ENCODE peak calls at places on chromosomes 16 and 17, in six cellular contexts. K is A549, D is K562, R is SK-N-SH, A is GM12878, I is HepG2. L is an unnamed sample.

GRCh38 chr16:54361246-54361645 is 74.7 kb upstream of the IRX3 start:
- DNase-seq in K (no peak), D (no peak), R (no peak), A (no peak), I (no peak), L (no peak)

GRCh38 chr17:55448681-55449080 is 27.0 kb upstream of the MMD start:
- DNase-seq in K (no peak), D (no peak), R (no peak), A (no peak), I (no peak), L (peak; percentile 75)

GRCh38 chr17:10197362-10197720 is 1.1 kb downstream of the GAS7 start:
- DNase-seq in K (no peak), D (no peak), R (no peak), A (no peak), I (no peak), L (no peak)

GRCh38 chr16:73173396-73173795 is 125.5 kb upstream of the ZFHX3 start:
- DNase-seq in K (no peak), D (no peak), R (no peak), A (no peak), I (no peak), L (no peak)

GRCh38 chr17:17146791-17147406 is 59.2 kb downstream of the PLD6 start:
- DNase-seq in K (peak; percentile 66), D (no peak), R (no peak), A (no peak), I (peak; percentile 41), L (no peak)

GRCh38 chr16:7835032-7835431 is 502.4 kb downstream of the RBFOX1 start:
- DNase-seq in K (no peak), D (no peak), R (no peak), A (no peak), I (no peak), L (no peak)

GRCh38 chr17:4623249-4623648 is 18.2 kb downstream of the ALOX15 start:
- DNase-seq in K (no peak), D (no peak), R (no peak), A (no peak), I (no peak), L (peak; percentile 71)

GRCh38 chr16:19574625-19575024 is 19.1 kb downstream of the VPS35L start:
- DNase-seq in K (no peak), D (no peak), R (no peak), A (no peak), I (no peak), L (no peak)

GRCh38 chr17:43368740-43369506 is 29.9 kb upstream of the ARL4D start:
- DNase-seq in K (peak; percentile 90), D (no peak), R (peak; percentile 75), A (no peak), I (peak; percentile 88), L (peak; percentile 70)

GRCh38 chr17:21301593-21302550 is 17.4 kb downstream of the MAP2K3 start:
- DNase-seq in K (no peak), D (no peak), R (peak; percentile 52), A (no peak), I (no peak), L (no peak)

GRCh38 chr17:66420961-66421371 is 118.6 kb downstream of the PRKCA start:
- DNase-seq in K (peak; percentile 29), D (no peak), R (no peak), A (no peak), I (peak; percentile 55), L (peak; percentile 77)

GRCh38 chr17:45720386-45720785 is 63.7 kb upstream of the CRHR1 start:
- DNase-seq in K (no peak), D (no peak), R (no peak), A (no peak), I (no peak), L (no peak)

GRCh38 chr17:45715787-45716186 is 68.3 kb upstream of the CRHR1 start:
- DNase-seq in K (no peak), D (no peak), R (no peak), A (no peak), I (no peak), L (no peak)

GRCh38 chr17:45722161-45722560 is 62.0 kb upstream of the CRHR1 start:
- DNase-seq in K (peak; percentile 69), D (peak; percentile 35), R (peak; percentile 76), A (no peak), I (peak; percentile 58), L (peak; percentile 5)

GRCh38 chr17:45718791-45719190 is 65.3 kb upstream of the CRHR1 start:
- DNase-seq in K (no peak), D (no peak), R (no peak), A (no peak), I (no peak), L (no peak)

DNA sequence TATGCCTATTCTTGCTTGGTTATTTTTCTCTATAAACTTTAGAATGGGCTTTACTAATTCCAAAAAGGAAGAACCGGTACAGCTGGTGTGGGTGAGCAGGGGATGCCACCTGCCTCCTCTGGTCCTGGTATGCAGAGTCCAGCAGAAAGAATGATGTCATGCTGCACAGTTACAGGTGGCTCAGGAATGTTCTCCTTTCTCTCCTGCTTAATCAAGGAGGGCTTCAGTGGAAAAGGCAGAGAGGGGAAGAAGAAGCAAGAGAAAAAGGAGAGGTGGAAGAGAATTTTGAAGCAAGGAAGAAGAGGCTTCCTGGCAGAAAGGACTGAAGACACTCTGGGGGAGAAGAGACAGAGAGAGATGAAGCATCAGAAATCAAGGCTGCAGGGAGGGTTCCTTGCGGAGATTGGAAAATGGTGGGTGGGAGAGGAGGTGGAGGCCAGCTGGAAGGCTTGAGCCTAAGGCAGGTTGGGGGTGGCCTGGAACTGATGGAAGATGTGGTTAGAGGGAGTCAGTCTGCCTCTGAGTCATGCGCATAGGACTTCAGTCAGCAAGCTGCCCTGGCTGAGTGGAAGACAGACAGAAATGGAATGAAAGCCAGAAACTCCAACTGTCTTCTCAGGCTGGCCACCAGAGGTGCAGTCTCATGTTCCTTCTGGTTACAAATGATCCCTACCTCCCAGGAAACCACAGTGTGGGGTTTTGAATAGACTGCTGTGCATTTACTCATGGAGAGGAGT is 64.6 kb upstream of the CRHR1 start:
- DNase-seq in K (peak; percentile 77), D (peak; percentile 31), R (no peak), A (no peak), I (peak; percentile 41), L (peak; percentile 74)
- TF ChIP-seq USF2 in K (no peak), D (no peak), R (no peak), A (no peak), I (no peak), L (no peak)

GRCh38 chr16:9040766-9041430 is 50.5 kb upstream of the HAPSTR1 start:
- DNase-seq in K (no peak), D (no peak), R (no peak), A (no peak), I (no peak), L (no peak)

GRCh38 chr16:9039208-9039607 is 52.2 kb upstream of the HAPSTR1 start:
- DNase-seq in K (peak; percentile 53), D (no peak), R (no peak), A (no peak), I (no peak), L (peak; percentile 55)

GRCh38 chr16:9042533-9042932 is 48.9 kb upstream of the HAPSTR1 start:
- DNase-seq in K (no peak), D (no peak), R (no peak), A (no peak), I (no peak), L (no peak)

GRCh38 chr16:9046667-9047055 is 44.8 kb upstream of the HAPSTR1 start:
- DNase-seq in K (no peak), D (no peak), R (no peak), A (no peak), I (no peak), L (no peak)

GRCh38 chr16:9042943-9043680 is 48.3 kb upstream of the HAPSTR1 start:
- DNase-seq in K (no peak), D (no peak), R (no peak), A (no peak), I (no peak), L (peak; percentile 86)
- TF ChIP-seq SMC3 in K (no peak), D (no peak), R (no peak), A (no peak), I (no peak), L (peak; percentile 1)

DNA sequence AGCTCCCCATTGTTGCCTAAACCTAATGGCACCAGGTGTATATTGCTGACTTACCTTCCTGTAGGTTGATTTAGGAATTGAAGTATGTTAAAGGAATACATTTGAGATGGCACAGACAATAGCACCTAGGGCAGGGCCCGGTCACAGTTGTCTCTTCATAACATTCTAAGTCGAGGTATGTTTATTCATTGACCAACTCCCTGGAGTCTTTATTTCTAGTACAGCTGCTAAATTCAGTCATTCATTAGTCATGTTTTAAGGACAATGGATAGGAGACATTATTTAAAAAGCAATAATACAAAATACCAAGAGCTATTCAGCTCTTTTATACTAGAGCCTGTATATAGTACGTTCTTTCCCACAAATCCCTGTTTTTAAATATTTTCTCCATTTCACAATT is 369.5 kb upstream of the HSBP1 start:
- DNase-seq in K (no peak), D (no peak), R (no peak), A (no peak), I (no peak), L (no peak)
- TF ChIP-seq USF2 in K (no peak), D (no peak), R (no peak), A (no peak), I (no peak), L (no peak)

GRCh38 chr16:55508271-55508921 is 476 bp upstream of the LPCAT2 start:
- DNase-seq in K (no peak), D (no peak), R (no peak), A (no peak), I (no peak), L (no peak)
- TF ChIP-seq SMC3 in K (no peak), D (no peak), R (no peak), A (no peak), I (no peak), L (no peak)

DNA sequence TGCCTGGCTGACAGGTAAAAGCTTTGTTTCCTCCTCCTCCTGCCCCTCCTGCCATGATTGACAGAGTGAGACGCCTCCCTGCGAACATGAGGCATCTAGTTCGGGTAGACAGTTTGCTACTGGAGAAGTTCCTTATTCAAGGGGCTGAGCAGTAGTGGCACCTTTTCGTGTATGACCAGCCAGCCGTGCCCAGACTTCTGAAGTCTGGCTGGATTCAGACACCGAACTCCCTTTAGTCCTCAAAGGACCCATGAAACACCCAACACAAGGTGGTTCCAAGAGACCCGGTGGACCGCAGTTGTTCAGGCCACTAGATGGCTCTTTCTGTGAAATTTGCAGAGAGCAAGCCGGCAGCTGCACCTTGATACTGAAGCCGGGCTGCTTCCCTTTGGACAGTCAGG is 192.8 kb downstream of the XYLT1 start:
- DNase-seq in K (peak; percentile 22), D (no peak), R (no peak), A (no peak), I (peak; percentile 38), L (peak; percentile 7)
- TF ChIP-seq USF2 in K (no peak), D (no peak), R (no peak), A (no peak), I (no peak), L (no peak)

L was measured in IMR-90.